ENCODE peak calls at places on chromosomes 12 and 14, in seven cellular contexts. M, E, V, S, J, F and K are unnamed samples.

GRCh38 chr14:66662374-66662773 is 154.4 kb downstream of the GPHN start:
- DNase-seq in E (peak), J (no peak), F (peak), S (no peak), V (no peak), M (peak), K (no peak)

GRCh38 chr14:62301911-62302310 is 539.7 kb downstream of the SNAPC1 start:
- DNase-seq in F (no peak), E (no peak), M (peak), J (no peak), V (no peak), S (peak), K (no peak)

GRCh38 chr12:112574896-112575558 is 156.3 kb downstream of the PTPN11 start:
- DNase-seq in S (no peak), V (no peak), J (no peak), M (no peak), E (no peak), F (no peak), K (no peak)

GRCh38 chr14:103136388-103137271 is 13.4 kb downstream of the TNFAIP2 start:
- DNase-seq in M (peak), S (peak), F (peak), J (no peak), V (no peak), E (peak), K (peak)

GRCh38 chr14:89587128-89587420 is 170.0 kb upstream of the FOXN3 start:
- DNase-seq in V (no peak), E (no peak), J (no peak), M (no peak), F (no peak), S (no peak), K (no peak)

GRCh38 chr12:91887957-91888356 is 257.7 kb downstream of the BTG1 start:
- DNase-seq in S (no peak), J (no peak), M (no peak), E (no peak), V (no peak), F (no peak), K (no peak)

GRCh38 chr14:79699206-79699605 is 512.1 kb downstream of the DIO2 start:
- DNase-seq in S (no peak), J (no peak), E (no peak), M (no peak), V (no peak), F (no peak), K (no peak)

GRCh38 chr12:122203301-122203967 is at the start of gene B3GNT4:
- DNase-seq in V (no peak), M (peak), J (no peak), E (peak), S (peak), F (peak), K (peak)

GRCh38 chr14:105999361-106000028 is 473.1 kb downstream of the TMEM121 start:
- DNase-seq in F (peak), V (no peak), E (peak), M (no peak), J (no peak), S (no peak), K (no peak)

GRCh38 chr12:11765817-11766794 is 116.6 kb downstream of the ETV6 start:
- DNase-seq in V (no peak), S (peak), E (peak), F (no peak), M (peak), J (no peak), K (no peak)

GRCh38 chr14:103074699-103075341 is 9.2 kb upstream of the LBHD2 start:
- DNase-seq in S (no peak), F (no peak), V (no peak), J (no peak), E (no peak), M (no peak), K (peak)

GRCh38 chr14:103070971-103071542 is 13.0 kb upstream of the LBHD2 start:
- DNase-seq in J (no peak), S (no peak), E (no peak), V (no peak), F (peak), M (no peak), K (no peak)

GRCh38 chr12:58420496-58420895 is 479.1 kb downstream of the ATP23 start:
- DNase-seq in F (no peak), M (no peak), J (no peak), V (no peak), S (no peak), E (no peak), K (no peak)

GRCh38 chr12:106097011-106097410 is 41.7 kb downstream of the NUAK1 start:
- DNase-seq in M (peak), V (no peak), F (no peak), S (peak), E (no peak), J (no peak), K (no peak)

GRCh38 chr14:77140937-77141591 is 527 bp downstream of the ZDHHC22 start:
- DNase-seq in M (peak), V (peak), F (no peak), J (no peak), E (peak), S (peak), K (peak)

GRCh38 chr12:117045998-117046374 is 53.2 kb downstream of the TESC start:
- DNase-seq in S (no peak), J (no peak), V (no peak), F (no peak), M (peak), E (peak), K (no peak)

GRCh38 chr14:99626041-99626648 is 18.8 kb upstream of the HHIPL1 start:
- DNase-seq in E (no peak), M (no peak), F (no peak), S (peak), J (no peak), V (no peak), K (no peak)

GRCh38 chr14:99627100-99627499 is 17.8 kb upstream of the HHIPL1 start:
- DNase-seq in V (no peak), F (no peak), S (no peak), J (no peak), M (no peak), E (no peak), K (no peak)

GRCh38 chr14:99625476-99625875 is 19.5 kb upstream of the HHIPL1 start:
- DNase-seq in J (no peak), V (no peak), F (no peak), S (no peak), E (no peak), M (no peak), K (no peak)

GRCh38 chr14:99628832-99629618 is 15.9 kb upstream of the HHIPL1 start:
- DNase-seq in V (peak), S (peak), J (peak), M (peak), E (peak), F (peak), K (peak)

DNA sequence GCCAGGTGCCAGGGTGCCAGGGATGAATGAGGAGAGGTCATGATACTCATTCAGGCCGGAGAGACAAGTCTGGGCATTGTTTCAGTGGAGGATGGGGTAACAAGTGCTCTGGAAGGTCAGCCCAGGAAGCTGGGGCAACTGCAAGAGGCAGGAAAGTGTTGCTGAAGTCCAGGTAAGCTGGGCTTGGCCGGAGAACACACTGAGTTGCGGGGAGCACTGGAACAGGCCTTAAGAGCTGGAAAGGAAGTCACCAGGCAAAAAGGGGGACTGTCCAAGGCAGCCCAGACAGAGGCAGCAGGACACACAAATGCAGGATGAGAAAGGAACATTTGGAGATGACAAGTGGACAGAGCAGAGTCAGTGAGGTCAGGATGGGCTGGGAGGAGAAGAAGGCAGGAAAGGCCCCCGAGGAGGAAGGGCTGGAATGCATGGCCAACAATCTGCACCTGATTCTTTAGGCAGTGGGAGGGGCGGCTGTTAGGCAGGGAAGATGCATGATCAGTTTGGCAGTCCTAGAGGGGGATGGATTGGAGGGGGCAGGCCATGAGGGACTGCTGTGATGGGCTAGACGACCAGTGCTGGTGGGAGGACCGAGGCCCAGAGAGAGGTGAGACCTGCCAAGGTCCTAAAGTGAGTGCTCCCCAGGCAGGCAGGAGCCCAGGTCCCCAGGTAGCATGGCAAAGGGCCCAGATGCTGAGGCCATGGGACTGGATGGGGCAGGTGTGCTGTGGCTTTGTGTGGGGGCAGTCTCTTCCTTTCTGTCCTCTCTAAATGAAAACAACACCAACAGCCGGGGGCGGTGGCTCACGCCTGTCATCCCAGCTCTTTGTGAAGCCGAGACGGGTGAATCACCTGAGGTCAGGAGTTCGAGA is 17.2 kb upstream of the HHIPL1 start:
- DNase-seq in E (no peak), J (no peak), M (no peak), S (no peak), V (no peak), F (no peak), K (no peak)
- H3K23ac ChIP-seq in E (no peak), J (no peak), M (no peak), S (peak), V (peak), F (no peak), K (no peak)

GRCh38 chr14:54209501-54210231 is 187.1 kb upstream of the CDKN3 start:
- DNase-seq in M (peak), E (no peak), F (no peak), J (no peak), S (peak), V (no peak), K (no peak)

GRCh38 chr14:54208751-54209150 is 188.1 kb upstream of the CDKN3 start:
- DNase-seq in J (no peak), E (no peak), M (no peak), S (no peak), V (no peak), F (no peak), K (no peak)

GRCh38 chr14:54216827-54217226 is 180.0 kb upstream of the CDKN3 start:
- DNase-seq in M (no peak), E (no peak), J (no peak), S (no peak), V (no peak), F (no peak), K (no peak)

GRCh38 chr14:54211562-54212308 is 185.1 kb upstream of the CDKN3 start:
- DNase-seq in J (no peak), S (peak), E (peak), V (no peak), F (no peak), M (peak), K (no peak)

DNA sequence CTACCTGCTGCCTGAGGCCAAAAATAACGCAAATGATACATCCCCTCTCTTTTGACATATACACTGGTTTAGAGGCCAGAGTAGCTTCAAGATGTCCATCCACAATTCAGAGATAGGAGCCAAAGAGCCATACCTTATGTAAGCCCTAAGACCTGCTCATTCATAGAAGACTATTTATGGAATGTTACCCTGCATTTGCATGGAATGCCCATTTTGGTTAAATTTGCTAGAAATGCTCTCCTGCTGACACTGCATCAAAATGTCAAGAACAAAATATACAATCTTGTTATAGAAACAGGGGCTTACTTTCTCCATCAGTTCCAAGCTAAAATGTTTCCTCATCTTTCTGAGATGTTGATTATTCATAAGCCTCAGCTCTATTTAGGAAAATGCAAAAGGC is 183.3 kb upstream of the CDKN3 start:
- DNase-seq in V (no peak), S (no peak), J (no peak), M (no peak), E (no peak), F (no peak), K (no peak)
- H2BK120ac ChIP-seq in V (no peak), S (no peak), J (no peak), M (no peak), E (no peak), F (no peak), K (no peak)

GRCh38 chr12:30428098-30428497 is 267.6 kb downstream of the IPO8 start:
- DNase-seq in M (no peak), V (no peak), F (no peak), E (no peak), J (no peak), S (no peak), K (no peak)
- H3K23ac ChIP-seq in M (no peak), V (no peak), F (no peak), E (no peak), J (no peak), S (no peak), K (no peak)

DNA sequence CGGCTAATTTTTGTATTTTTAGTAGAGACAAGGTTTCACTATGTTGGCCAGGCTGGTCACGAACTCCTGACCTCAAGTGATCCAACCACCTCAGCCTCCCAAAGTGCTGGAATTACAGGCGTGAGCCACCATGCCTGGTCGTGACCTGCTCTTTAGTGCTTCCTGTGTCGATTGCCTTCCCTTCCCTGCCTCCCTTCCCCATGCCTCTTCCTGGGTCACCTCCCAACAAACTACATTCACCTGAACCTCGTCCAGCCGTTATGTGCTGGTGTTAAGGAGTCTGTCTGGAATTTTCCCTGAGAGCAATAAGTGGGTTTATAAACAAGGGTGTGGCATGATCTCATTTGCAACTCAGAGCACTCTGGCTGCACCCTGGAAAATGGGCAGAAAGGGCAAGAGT is 32.1 kb upstream of the C12orf76 start:
- DNase-seq in J (no peak), E (no peak), F (no peak), S (no peak), M (no peak), V (no peak), K (no peak)
- H2BK120ac ChIP-seq in J (no peak), E (no peak), F (no peak), S (no peak), M (peak), V (no peak), K (no peak)

DNA sequence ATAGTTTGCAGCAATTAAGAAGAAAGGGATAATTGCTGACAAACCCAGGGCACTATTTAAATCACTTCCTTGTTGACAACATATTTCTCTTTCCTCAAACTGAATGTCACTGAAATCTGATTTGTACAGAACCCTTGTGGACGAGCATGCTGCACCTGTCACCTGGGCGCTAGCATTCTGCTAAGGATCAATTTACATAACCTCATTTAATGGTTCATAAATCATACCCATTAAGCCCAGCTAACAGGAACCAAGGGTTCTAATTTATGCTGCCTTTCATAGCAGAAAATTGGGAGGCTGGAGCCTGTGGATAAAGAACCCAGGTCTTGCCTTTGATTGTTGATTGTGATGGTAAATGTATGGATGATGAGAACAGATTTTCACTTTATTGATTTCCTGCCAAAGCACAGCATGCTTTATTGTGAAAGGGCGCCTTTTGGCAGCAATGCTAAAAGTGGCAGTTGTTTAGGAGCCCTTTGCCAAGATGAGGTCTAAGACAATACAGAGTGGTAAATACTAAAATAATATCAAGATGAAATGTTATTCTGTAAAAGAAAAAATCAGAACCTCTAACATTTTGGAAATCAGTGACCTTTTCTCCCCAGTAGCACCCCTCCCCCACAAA is 95.4 kb downstream of the NKX2-1 start:
- DNase-seq in S (no peak), M (no peak), F (no peak), V (no peak), J (no peak), E (no peak), K (no peak)
- H3K23ac ChIP-seq in S (no peak), M (no peak), F (no peak), V (no peak), J (no peak), E (no peak), K (no peak)

GRCh38 chr12:79251356-79251755 is 386.8 kb downstream of the SYT1 start:
- DNase-seq in V (no peak), S (peak), F (no peak), J (no peak), M (peak), E (no peak), K (no peak)

GRCh38 chr12:79252358-79253075 is 387.9 kb downstream of the SYT1 start:
- DNase-seq in M (no peak), E (no peak), J (no peak), V (no peak), F (no peak), S (peak), K (no peak)

GRCh38 chr12:79250186-79250585 is 385.6 kb downstream of the SYT1 start:
- DNase-seq in S (peak), J (no peak), V (no peak), M (peak), E (no peak), F (no peak), K (no peak)

GRCh38 chr12:79247494-79247893 is 382.9 kb downstream of the SYT1 start:
- DNase-seq in J (no peak), M (no peak), V (no peak), E (no peak), F (no peak), S (no peak), K (no peak)

DNA sequence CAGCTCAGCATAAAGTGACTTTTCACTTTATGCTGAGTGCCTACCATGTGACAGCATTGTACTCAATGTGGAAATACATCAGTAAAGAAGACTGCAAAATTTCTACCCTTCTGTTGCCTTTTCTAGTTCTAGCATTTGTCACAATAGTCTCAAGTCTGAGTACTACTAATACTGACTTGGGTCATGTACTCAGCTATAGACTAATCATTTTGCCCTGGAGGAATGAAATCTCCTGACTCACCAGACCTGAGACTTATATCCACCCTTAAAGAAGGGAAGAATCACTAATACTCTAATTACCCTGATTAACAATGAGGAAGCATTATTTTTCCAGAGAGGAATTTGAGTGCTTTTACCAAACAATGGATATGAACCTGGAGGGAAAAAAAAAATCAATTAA is 386.4 kb downstream of the SYT1 start:
- DNase-seq in F (no peak), J (no peak), E (no peak), V (no peak), M (no peak), S (peak), K (no peak)
- H2BK120ac ChIP-seq in F (no peak), J (no peak), E (no peak), V (no peak), M (no peak), S (peak), K (no peak)

GRCh38 chr12:119627686-119628085 is 34.1 kb downstream of the TMEM233 start:
- DNase-seq in J (no peak), E (no peak), S (no peak), F (no peak), V (no peak), M (no peak), K (no peak)

GRCh38 chr12:119631930-119632678 is 35.8 kb upstream of the PRKAB1 start:
- DNase-seq in F (no peak), J (no peak), M (no peak), E (no peak), S (no peak), V (no peak), K (no peak)

GRCh38 chr12:119627019-119627643 is 33.6 kb downstream of the TMEM233 start:
- DNase-seq in J (no peak), F (no peak), M (no peak), V (no peak), E (no peak), S (no peak), K (no peak)

GRCh38 chr12:119630962-119631550 is 36.9 kb upstream of the PRKAB1 start:
- DNase-seq in E (no peak), V (no peak), M (no peak), F (no peak), J (no peak), S (no peak), K (no peak)

DNA sequence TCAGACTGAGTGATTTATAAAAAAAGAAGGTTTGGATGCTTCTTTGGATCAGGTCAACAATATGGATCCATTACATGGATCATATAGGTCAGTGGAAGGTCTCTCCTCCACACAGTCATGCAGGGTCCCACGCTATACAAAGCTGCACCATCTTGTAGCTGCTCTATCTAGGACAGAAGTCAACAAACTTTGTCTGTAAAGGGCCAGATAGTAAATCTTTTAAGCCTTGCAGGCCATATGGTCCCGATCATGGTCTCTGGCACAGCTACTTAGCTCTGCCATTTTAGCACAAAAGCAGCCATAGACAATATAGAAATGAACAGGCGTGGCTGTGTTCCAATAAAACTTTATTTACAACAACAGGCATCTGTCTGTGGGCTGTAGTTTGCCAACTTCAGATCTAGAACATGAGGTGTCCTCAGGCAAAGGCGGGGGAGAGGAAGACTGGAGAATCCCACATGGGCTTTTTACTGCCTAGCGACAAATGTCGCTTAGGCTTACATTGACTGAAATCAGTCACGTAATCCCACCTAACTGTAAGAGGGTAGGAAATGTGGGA is 36.7 kb downstream of the TMEM233 start:
- DNase-seq in M (no peak), F (no peak), V (no peak), J (no peak), S (no peak), E (no peak), K (no peak)
- H3K23ac ChIP-seq in M (no peak), F (no peak), V (no peak), J (no peak), S (no peak), E (no peak), K (no peak)